ENCODE peak calls at places on chromosomes 2 and 18, in five cellular contexts. E, W, H, L and F are unnamed samples.

GRCh38 chr2:127218843-127219715 is 1.0 kb downstream of the CYP27C1 start:
- DNase-seq in H (no peak), L (no peak), W (no peak), E (no peak), F (no peak)

GRCh38 chr2:181178823-181179412 is 198.5 kb downstream of the UBE2E3 start:
- DNase-seq in E (no peak), H (peak; percentile 4), W (peak; percentile 23), L (no peak), F (no peak)

GRCh38 chr2:241225983-241226382 is 37.5 kb downstream of the ANO7 start:
- DNase-seq in L (no peak), H (no peak), W (no peak), E (no peak), F (no peak)

GRCh38 chr2:74548919-74549684 is 4.6 kb downstream of the LOXL3 start:
- DNase-seq in W (no peak), E (no peak), L (no peak), H (peak; percentile 74), F (no peak)

GRCh38 chr2:124025896-124026295 is 809 bp downstream of the CNTNAP5 start:
- DNase-seq in L (no peak), H (no peak), W (no peak), E (peak; percentile 42), F (no peak)

GRCh38 chr2:145916799-145917198 is 1396.9 kb upstream of the ZEB2 start:
- DNase-seq in L (no peak), E (no peak), W (no peak), H (no peak), F (no peak)

GRCh38 chr18:58867281-58867961 is 2.7 kb downstream of the ZNF532 start:
- DNase-seq in E (peak; percentile 61), H (peak; percentile 14), L (no peak), W (no peak), F (no peak)

GRCh38 chr2:66170681-66171234 is 264.2 kb upstream of the MEIS1 start:
- DNase-seq in W (no peak), H (peak; percentile 20), E (no peak), L (no peak), F (no peak)

GRCh38 chr18:28075501-28075900 is 101.4 kb downstream of the CDH2 start:
- DNase-seq in E (peak; percentile 38), L (peak; percentile 28), H (no peak), W (no peak), F (no peak)